ENCODE peak calls at places on chromosome 6, in five cellular contexts. One of them, this sample, is unnamed.

GRCh38 chr6:148407372-148407771 is 64.7 kb downstream of the SASH1 start:
- DNase-seq in fibroblast of lung: peak
- DNase-seq in progenitor cell of endocrine pancreas: no peak
- DNase-seq in transverse colon: no peak
- DNase-seq in fibroblast of the aortic adventitia: peak
- DNase-seq in this sample: peak

GRCh38 chr6:85574932-85575598 is 18.6 kb downstream of the SNX14 start:
- DNase-seq in transverse colon: no peak
- DNase-seq in fibroblast of the aortic adventitia: peak
- DNase-seq in fibroblast of lung: peak
- DNase-seq in progenitor cell of endocrine pancreas: no peak
- DNase-seq in this sample: peak

GRCh38 chr6:25025919-25026301 is 90.2 kb upstream of the RIPOR2 start:
- DNase-seq in fibroblast of the aortic adventitia: no peak
- DNase-seq in transverse colon: no peak
- DNase-seq in progenitor cell of endocrine pancreas: no peak
- DNase-seq in fibroblast of lung: no peak
- DNase-seq in this sample: no peak

GRCh38 chr6:142846883-142847287 is 98.1 kb downstream of the HIVEP2 start:
- DNase-seq in transverse colon: no peak
- DNase-seq in fibroblast of lung: peak
- DNase-seq in fibroblast of the aortic adventitia: peak
- DNase-seq in progenitor cell of endocrine pancreas: no peak
- DNase-seq in this sample: peak

GRCh38 chr6:19723533-19723932 is 113.6 kb upstream of the ID4 start:
- DNase-seq in progenitor cell of endocrine pancreas: no peak
- DNase-seq in transverse colon: no peak
- DNase-seq in fibroblast of lung: peak
- DNase-seq in fibroblast of the aortic adventitia: peak
- DNase-seq in this sample: peak

GRCh38 chr6:25360611-25361010 is 81.4 kb downstream of the CARMIL1 start:
- DNase-seq in progenitor cell of endocrine pancreas: no peak
- DNase-seq in fibroblast of the aortic adventitia: peak
- DNase-seq in transverse colon: no peak
- DNase-seq in fibroblast of lung: peak
- DNase-seq in this sample: peak

GRCh38 chr6:75762063-75762462 is 13.0 kb downstream of the MYO6 start:
- DNase-seq in fibroblast of lung: no peak
- DNase-seq in progenitor cell of endocrine pancreas: no peak
- DNase-seq in fibroblast of the aortic adventitia: no peak
- DNase-seq in transverse colon: no peak
- DNase-seq in this sample: no peak

GRCh38 chr6:98590957-98591356 is 243.4 kb upstream of the POU3F2 start:
- DNase-seq in fibroblast of the aortic adventitia: no peak
- DNase-seq in progenitor cell of endocrine pancreas: no peak
- DNase-seq in transverse colon: no peak
- DNase-seq in fibroblast of lung: no peak
- DNase-seq in this sample: no peak

GRCh38 chr6:87241304-87241703 is 81.1 kb upstream of the SMIM8 start:
- DNase-seq in progenitor cell of endocrine pancreas: no peak
- DNase-seq in transverse colon: no peak
- DNase-seq in fibroblast of the aortic adventitia: no peak
- DNase-seq in fibroblast of lung: no peak
- DNase-seq in this sample: no peak

GRCh38 chr6:27205375-27206278 is 41.9 kb upstream of the PRSS16 start:
- DNase-seq in fibroblast of the aortic adventitia: no peak
- DNase-seq in fibroblast of lung: peak
- DNase-seq in transverse colon: no peak
- DNase-seq in progenitor cell of endocrine pancreas: no peak
- DNase-seq in this sample: no peak

GRCh38 chr6:64439274-64439673 is 803.7 kb downstream of the PHF3 start:
- DNase-seq in transverse colon: no peak
- DNase-seq in fibroblast of the aortic adventitia: no peak
- DNase-seq in progenitor cell of endocrine pancreas: no peak
- DNase-seq in fibroblast of lung: peak
- DNase-seq in this sample: no peak

GRCh38 chr6:3293271-3294155 is 34.8 kb downstream of the PSMG4 start:
- DNase-seq in fibroblast of the aortic adventitia: no peak
- DNase-seq in transverse colon: peak
- DNase-seq in fibroblast of lung: no peak
- DNase-seq in progenitor cell of endocrine pancreas: no peak
- DNase-seq in this sample: no peak

GRCh38 chr6:135475292-135475886 is 22.2 kb downstream of the AHI1 start:
- DNase-seq in fibroblast of lung: peak
- DNase-seq in fibroblast of the aortic adventitia: peak
- DNase-seq in progenitor cell of endocrine pancreas: no peak
- DNase-seq in transverse colon: no peak
- DNase-seq in this sample: peak

GRCh38 chr6:133067960-133068359 is 173.2 kb upstream of the EYA4 start:
- DNase-seq in progenitor cell of endocrine pancreas: no peak
- DNase-seq in fibroblast of lung: no peak
- DNase-seq in transverse colon: no peak
- DNase-seq in fibroblast of the aortic adventitia: no peak
- DNase-seq in this sample: no peak

GRCh38 chr6:35911871-35912653 is 8.8 kb downstream of the SRPK1 start:
- DNase-seq in progenitor cell of endocrine pancreas: no peak
- DNase-seq in fibroblast of the aortic adventitia: peak
- DNase-seq in transverse colon: no peak
- DNase-seq in fibroblast of lung: peak
- DNase-seq in this sample: peak

GRCh38 chr6:148396411-148396810 is 53.8 kb downstream of the SASH1 start:
- DNase-seq in fibroblast of lung: no peak
- DNase-seq in transverse colon: no peak
- DNase-seq in progenitor cell of endocrine pancreas: no peak
- DNase-seq in fibroblast of the aortic adventitia: no peak
- DNase-seq in this sample: no peak

GRCh38 chr6:37776546-37776945 is 43.0 kb upstream of the ZFAND3 start:
- DNase-seq in progenitor cell of endocrine pancreas: no peak
- DNase-seq in fibroblast of the aortic adventitia: no peak
- DNase-seq in transverse colon: no peak
- DNase-seq in fibroblast of lung: no peak
- DNase-seq in this sample: no peak

GRCh38 chr6:41966214-41966920 is 24.8 kb upstream of the CCND3 start:
- DNase-seq in fibroblast of the aortic adventitia: peak
- DNase-seq in fibroblast of lung: no peak
- DNase-seq in progenitor cell of endocrine pancreas: no peak
- DNase-seq in transverse colon: no peak
- DNase-seq in this sample: no peak

DNA sequence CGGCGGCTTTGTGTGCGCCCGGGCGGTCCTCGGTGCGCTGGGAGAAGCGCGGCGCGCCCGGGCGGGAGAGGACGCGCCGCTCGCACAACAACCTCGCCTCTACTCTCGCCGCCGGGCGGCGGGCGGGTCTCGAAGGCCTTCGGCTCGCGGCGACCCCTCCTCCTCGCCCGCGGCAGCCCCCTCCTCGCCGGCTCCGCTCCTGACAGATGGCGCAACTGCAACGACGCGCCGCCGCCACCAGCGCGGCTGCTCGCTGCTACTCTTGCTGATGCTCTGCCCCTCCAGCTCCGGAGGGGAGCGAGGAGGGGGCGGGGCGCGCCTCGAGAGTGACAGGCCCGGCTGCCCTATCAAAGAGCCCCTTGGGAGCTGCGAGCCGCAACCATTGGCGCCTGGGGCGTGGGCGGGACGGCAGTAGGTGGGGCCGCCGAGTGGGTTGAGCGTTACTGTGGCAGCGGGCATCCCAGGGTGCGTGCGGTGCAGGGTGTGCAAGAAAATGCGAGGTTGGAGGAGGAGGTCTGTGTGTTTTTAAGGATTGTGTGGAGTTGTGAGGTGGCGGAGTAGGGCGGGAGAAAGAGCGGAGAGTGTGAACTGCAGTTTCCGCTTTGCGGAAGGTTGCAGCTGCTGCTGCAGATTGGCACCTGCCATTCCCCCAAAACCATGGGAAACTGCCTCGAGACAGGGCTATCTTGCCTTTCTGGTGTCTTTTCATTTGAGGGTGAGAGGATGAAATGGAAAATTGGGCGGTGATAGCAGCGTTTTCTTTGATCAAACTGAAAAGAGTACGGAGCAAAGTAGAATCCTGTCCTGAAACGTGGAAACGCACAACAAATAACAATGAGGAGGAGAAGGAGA is at the start of gene FYN:
- DNase-seq in progenitor cell of endocrine pancreas: peak
- DNase-seq in fibroblast of the aortic adventitia: peak
- DNase-seq in transverse colon: peak
- DNase-seq in fibroblast of lung: peak
- DNase-seq in this sample: peak
- TF ChIP-seq CTCF in progenitor cell of endocrine pancreas: peak
- TF ChIP-seq CTCF in fibroblast of the aortic adventitia: peak
- TF ChIP-seq CTCF in transverse colon: peak
- TF ChIP-seq CTCF in fibroblast of lung: peak
- TF ChIP-seq CTCF in this sample: peak

GRCh38 chr6:130760006-130760405 is 67.2 kb upstream of the SMLR1 start:
- DNase-seq in progenitor cell of endocrine pancreas: no peak
- DNase-seq in fibroblast of lung: peak
- DNase-seq in fibroblast of the aortic adventitia: peak
- DNase-seq in transverse colon: no peak
- DNase-seq in this sample: peak
- TF ChIP-seq CTCF in progenitor cell of endocrine pancreas: peak
- TF ChIP-seq CTCF in fibroblast of lung: peak
- TF ChIP-seq CTCF in fibroblast of the aortic adventitia: peak
- TF ChIP-seq CTCF in transverse colon: no peak
- TF ChIP-seq CTCF in this sample: peak

DNA sequence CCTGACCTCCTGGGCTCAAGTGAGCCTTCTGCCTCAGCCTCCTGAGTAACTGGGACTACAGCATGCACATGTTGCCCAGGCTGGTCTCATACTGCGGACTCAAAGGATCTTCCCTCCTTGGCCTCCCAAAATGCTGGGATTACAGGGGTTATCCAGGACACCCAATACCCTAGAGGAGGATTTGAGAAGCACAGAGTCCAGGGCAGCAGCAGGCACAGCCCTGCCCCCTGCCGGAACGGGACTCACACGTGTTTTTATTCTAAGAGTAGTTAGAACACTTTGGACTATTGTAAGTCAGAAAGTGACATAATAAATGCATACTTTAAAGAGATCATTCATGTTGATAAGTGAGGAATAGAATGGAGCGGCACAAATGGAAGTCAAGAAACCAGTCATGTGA is 80.2 kb downstream of the C6orf118 start:
- DNase-seq in progenitor cell of endocrine pancreas: no peak
- DNase-seq in fibroblast of the aortic adventitia: no peak
- DNase-seq in fibroblast of lung: no peak
- DNase-seq in transverse colon: no peak
- DNase-seq in this sample: no peak
- TF ChIP-seq CTCF in progenitor cell of endocrine pancreas: no peak
- TF ChIP-seq CTCF in fibroblast of the aortic adventitia: no peak
- TF ChIP-seq CTCF in fibroblast of lung: no peak
- TF ChIP-seq CTCF in transverse colon: no peak
- TF ChIP-seq CTCF in this sample: no peak

GRCh38 chr6:77353129-77353528 is 110.2 kb downstream of the HTR1B start:
- DNase-seq in progenitor cell of endocrine pancreas: no peak
- DNase-seq in fibroblast of lung: no peak
- DNase-seq in fibroblast of the aortic adventitia: no peak
- DNase-seq in transverse colon: no peak
- DNase-seq in this sample: no peak
- TF ChIP-seq CTCF in progenitor cell of endocrine pancreas: no peak
- TF ChIP-seq CTCF in fibroblast of lung: no peak
- TF ChIP-seq CTCF in fibroblast of the aortic adventitia: no peak
- TF ChIP-seq CTCF in transverse colon: no peak
- TF ChIP-seq CTCF in this sample: no peak

GRCh38 chr6:30359276-30359675 is 14.3 kb downstream of the RPP21 start:
- DNase-seq in transverse colon: no peak
- DNase-seq in progenitor cell of endocrine pancreas: no peak
- DNase-seq in fibroblast of lung: no peak
- DNase-seq in fibroblast of the aortic adventitia: no peak
- DNase-seq in this sample: no peak

GRCh38 chr6:30363459-30363858 is 18.5 kb downstream of the RPP21 start:
- DNase-seq in fibroblast of the aortic adventitia: no peak
- DNase-seq in progenitor cell of endocrine pancreas: no peak
- DNase-seq in fibroblast of lung: no peak
- DNase-seq in transverse colon: no peak
- DNase-seq in this sample: no peak

GRCh38 chr6:30361661-30362060 is 16.7 kb downstream of the RPP21 start:
- DNase-seq in transverse colon: no peak
- DNase-seq in progenitor cell of endocrine pancreas: no peak
- DNase-seq in fibroblast of the aortic adventitia: peak
- DNase-seq in fibroblast of lung: no peak
- DNase-seq in this sample: no peak

GRCh38 chr6:30360139-30360538 is 15.2 kb downstream of the RPP21 start:
- DNase-seq in progenitor cell of endocrine pancreas: no peak
- DNase-seq in fibroblast of the aortic adventitia: no peak
- DNase-seq in fibroblast of lung: no peak
- DNase-seq in transverse colon: no peak
- DNase-seq in this sample: no peak

GRCh38 chr6:30364591-30364990 is 19.6 kb downstream of the RPP21 start:
- DNase-seq in fibroblast of the aortic adventitia: no peak
- DNase-seq in progenitor cell of endocrine pancreas: no peak
- DNase-seq in fibroblast of lung: no peak
- DNase-seq in transverse colon: no peak
- DNase-seq in this sample: no peak
- TF ChIP-seq CTCF in fibroblast of the aortic adventitia: no peak
- TF ChIP-seq CTCF in progenitor cell of endocrine pancreas: peak
- TF ChIP-seq CTCF in fibroblast of lung: no peak
- TF ChIP-seq CTCF in transverse colon: no peak
- TF ChIP-seq CTCF in this sample: no peak

GRCh38 chr6:44123544-44123943 is 3.7 kb downstream of the MRPL14 start:
- DNase-seq in progenitor cell of endocrine pancreas: no peak
- DNase-seq in transverse colon: no peak
- DNase-seq in fibroblast of lung: no peak
- DNase-seq in fibroblast of the aortic adventitia: no peak
- DNase-seq in this sample: no peak

GRCh38 chr6:44120692-44121443 is 6.4 kb downstream of the MRPL14 start:
- DNase-seq in transverse colon: no peak
- DNase-seq in fibroblast of lung: no peak
- DNase-seq in fibroblast of the aortic adventitia: no peak
- DNase-seq in progenitor cell of endocrine pancreas: no peak
- DNase-seq in this sample: no peak

GRCh38 chr6:44119704-44120262 is 7.5 kb downstream of the MRPL14 start:
- DNase-seq in fibroblast of lung: no peak
- DNase-seq in fibroblast of the aortic adventitia: peak
- DNase-seq in transverse colon: no peak
- DNase-seq in progenitor cell of endocrine pancreas: no peak
- DNase-seq in this sample: no peak

GRCh38 chr6:44126320-44127149 is 717 bp downstream of the MRPL14 start:
- DNase-seq in progenitor cell of endocrine pancreas: peak
- DNase-seq in fibroblast of lung: peak
- DNase-seq in fibroblast of the aortic adventitia: peak
- DNase-seq in transverse colon: peak
- DNase-seq in this sample: peak

GRCh38 chr6:44122821-44123220 is 4.4 kb downstream of the MRPL14 start:
- DNase-seq in fibroblast of lung: peak
- DNase-seq in progenitor cell of endocrine pancreas: no peak
- DNase-seq in transverse colon: no peak
- DNase-seq in fibroblast of the aortic adventitia: peak
- DNase-seq in this sample: peak
- TF ChIP-seq CTCF in fibroblast of lung: no peak
- TF ChIP-seq CTCF in progenitor cell of endocrine pancreas: no peak
- TF ChIP-seq CTCF in transverse colon: no peak
- TF ChIP-seq CTCF in fibroblast of the aortic adventitia: no peak
- TF ChIP-seq CTCF in this sample: no peak

This sample was measured in astrocyte of the spinal cord.